ENCODE peak calls at places on chromosomes 3 and 15, in six cellular contexts. One of them, this sample, is unnamed.

GRCh38 chr3:59717679-59718205 is 667.9 kb upstream of the CFAP20DC start:
- DNase-seq in CD4-positive, CD25-positive, alpha-beta regulatory T cell: no peak
- DNase-seq in Peyer's patch: no peak
- DNase-seq in colonic mucosa: no peak
- DNase-seq in fibroblast of lung: no peak
- DNase-seq in cardiac muscle cell: no peak
- DNase-seq in this sample: no peak

GRCh38 chr3:119831022-119831421 is 49.1 kb downstream of the NR1I2 start:
- DNase-seq in CD4-positive, CD25-positive, alpha-beta regulatory T cell: peak; percentile 12
- DNase-seq in Peyer's patch: no peak
- DNase-seq in colonic mucosa: no peak
- DNase-seq in fibroblast of lung: no peak
- DNase-seq in cardiac muscle cell: no peak
- DNase-seq in this sample: no peak

GRCh38 chr3:38636464-38636863 is 13.0 kb downstream of the SCN5A start:
- DNase-seq in CD4-positive, CD25-positive, alpha-beta regulatory T cell: no peak
- DNase-seq in Peyer's patch: no peak
- DNase-seq in colonic mucosa: no peak
- DNase-seq in fibroblast of lung: no peak
- DNase-seq in cardiac muscle cell: no peak
- DNase-seq in this sample: no peak

GRCh38 chr3:59185586-59186381 is 136.0 kb upstream of the CFAP20DC start:
- DNase-seq in CD4-positive, CD25-positive, alpha-beta regulatory T cell: no peak
- DNase-seq in Peyer's patch: no peak
- DNase-seq in colonic mucosa: no peak
- DNase-seq in fibroblast of lung: peak; percentile 59
- DNase-seq in cardiac muscle cell: peak; percentile 49
- DNase-seq in this sample: no peak

GRCh38 chr3:127387119-127387518 is 99.3 kb upstream of the PRR20G start:
- DNase-seq in CD4-positive, CD25-positive, alpha-beta regulatory T cell: no peak
- DNase-seq in Peyer's patch: no peak
- DNase-seq in colonic mucosa: no peak
- DNase-seq in fibroblast of lung: no peak
- DNase-seq in cardiac muscle cell: no peak
- DNase-seq in this sample: no peak

GRCh38 chr3:117998071-117998470 is 1036.6 kb downstream of the IGSF11 start:
- DNase-seq in CD4-positive, CD25-positive, alpha-beta regulatory T cell: no peak
- DNase-seq in Peyer's patch: no peak
- DNase-seq in colonic mucosa: no peak
- DNase-seq in fibroblast of lung: peak; percentile 53
- DNase-seq in cardiac muscle cell: no peak
- DNase-seq in this sample: no peak

GRCh38 chr15:92069308-92070244 is 216.1 kb downstream of the SLCO3A1 start:
- DNase-seq in CD4-positive, CD25-positive, alpha-beta regulatory T cell: no peak
- DNase-seq in Peyer's patch: no peak
- DNase-seq in colonic mucosa: peak; percentile 64
- DNase-seq in fibroblast of lung: peak; percentile 87
- DNase-seq in cardiac muscle cell: no peak
- DNase-seq in this sample: no peak

GRCh38 chr3:90055721-90056120 is 948.3 kb downstream of the EPHA3 start:
- DNase-seq in CD4-positive, CD25-positive, alpha-beta regulatory T cell: no peak
- DNase-seq in Peyer's patch: no peak
- DNase-seq in colonic mucosa: no peak
- DNase-seq in fibroblast of lung: peak; percentile 11
- DNase-seq in cardiac muscle cell: no peak
- DNase-seq in this sample: no peak

GRCh38 chr3:55183259-55183658 is 255.4 kb upstream of the LRTM1 start:
- DNase-seq in CD4-positive, CD25-positive, alpha-beta regulatory T cell: no peak
- DNase-seq in Peyer's patch: no peak
- DNase-seq in colonic mucosa: no peak
- DNase-seq in fibroblast of lung: no peak
- DNase-seq in cardiac muscle cell: no peak
- DNase-seq in this sample: no peak

GRCh38 chr3:126433496-126434263 is 39.0 kb downstream of the CFAP100 start:
- DNase-seq in CD4-positive, CD25-positive, alpha-beta regulatory T cell: no peak
- DNase-seq in Peyer's patch: no peak
- DNase-seq in colonic mucosa: no peak
- DNase-seq in fibroblast of lung: no peak
- DNase-seq in cardiac muscle cell: no peak
- DNase-seq in this sample: no peak

GRCh38 chr3:147881933-147882332 is 472.8 kb downstream of the ZIC1 start:
- DNase-seq in CD4-positive, CD25-positive, alpha-beta regulatory T cell: no peak
- DNase-seq in Peyer's patch: no peak
- DNase-seq in colonic mucosa: no peak
- DNase-seq in fibroblast of lung: peak; percentile 7
- DNase-seq in cardiac muscle cell: no peak
- DNase-seq in this sample: no peak

GRCh38 chr3:11288786-11289637 is 16.8 kb downstream of the ATG7 start:
- DNase-seq in CD4-positive, CD25-positive, alpha-beta regulatory T cell: no peak
- DNase-seq in Peyer's patch: no peak
- DNase-seq in colonic mucosa: no peak
- DNase-seq in fibroblast of lung: peak; percentile 95
- DNase-seq in cardiac muscle cell: no peak
- DNase-seq in this sample: no peak

GRCh38 chr3:158443632-158444031 is 127.4 kb upstream of the MLF1 start:
- DNase-seq in CD4-positive, CD25-positive, alpha-beta regulatory T cell: peak; percentile 37
- DNase-seq in Peyer's patch: no peak
- DNase-seq in colonic mucosa: no peak
- DNase-seq in fibroblast of lung: no peak
- DNase-seq in cardiac muscle cell: no peak
- DNase-seq in this sample: no peak

GRCh38 chr15:69031013-69032001 is 16.8 kb downstream of the NOX5 start:
- DNase-seq in CD4-positive, CD25-positive, alpha-beta regulatory T cell: peak; percentile 48
- DNase-seq in Peyer's patch: no peak
- DNase-seq in colonic mucosa: peak; percentile 45
- DNase-seq in fibroblast of lung: peak; percentile 52
- DNase-seq in cardiac muscle cell: peak; percentile 75
- DNase-seq in this sample: peak; percentile 55

GRCh38 chr3:196639517-196640500 is at the start of gene NRROS:
- DNase-seq in CD4-positive, CD25-positive, alpha-beta regulatory T cell: peak; percentile 88
- DNase-seq in Peyer's patch: peak; percentile 86
- DNase-seq in colonic mucosa: peak; percentile 66
- DNase-seq in fibroblast of lung: peak; percentile 51
- DNase-seq in cardiac muscle cell: peak; percentile 65
- DNase-seq in this sample: no peak

GRCh38 chr3:115814778-115815380 is 191.6 kb downstream of the GAP43 start:
- DNase-seq in CD4-positive, CD25-positive, alpha-beta regulatory T cell: peak; percentile 53
- DNase-seq in Peyer's patch: peak; percentile 56
- DNase-seq in colonic mucosa: peak; percentile 74
- DNase-seq in fibroblast of lung: peak; percentile 61
- DNase-seq in cardiac muscle cell: peak; percentile 78
- DNase-seq in this sample: peak; percentile 71

GRCh38 chr15:44298878-44299277 is 10.4 kb downstream of the GOLM2 start:
- DNase-seq in CD4-positive, CD25-positive, alpha-beta regulatory T cell: no peak
- DNase-seq in Peyer's patch: no peak
- DNase-seq in colonic mucosa: no peak
- DNase-seq in fibroblast of lung: no peak
- DNase-seq in cardiac muscle cell: no peak
- DNase-seq in this sample: no peak

GRCh38 chr3:71083726-71084131 is 499.8 kb downstream of the FOXP1 start:
- DNase-seq in CD4-positive, CD25-positive, alpha-beta regulatory T cell: no peak
- DNase-seq in Peyer's patch: no peak
- DNase-seq in colonic mucosa: no peak
- DNase-seq in fibroblast of lung: no peak
- DNase-seq in cardiac muscle cell: no peak
- DNase-seq in this sample: no peak

GRCh38 chr15:62208367-62208766 is 43.3 kb upstream of the C2CD4B start:
- DNase-seq in CD4-positive, CD25-positive, alpha-beta regulatory T cell: no peak
- DNase-seq in Peyer's patch: no peak
- DNase-seq in colonic mucosa: no peak
- DNase-seq in fibroblast of lung: no peak
- DNase-seq in cardiac muscle cell: no peak
- DNase-seq in this sample: no peak

GRCh38 chr3:150747909-150748568 is 14.9 kb downstream of the SIAH2 start:
- DNase-seq in CD4-positive, CD25-positive, alpha-beta regulatory T cell: no peak
- DNase-seq in Peyer's patch: no peak
- DNase-seq in colonic mucosa: no peak
- DNase-seq in fibroblast of lung: no peak
- DNase-seq in cardiac muscle cell: no peak
- DNase-seq in this sample: no peak

GRCh38 chr15:30962659-30963058 is 28.8 kb downstream of the MTMR10 start:
- DNase-seq in CD4-positive, CD25-positive, alpha-beta regulatory T cell: peak; percentile 29
- DNase-seq in Peyer's patch: no peak
- DNase-seq in colonic mucosa: no peak
- DNase-seq in fibroblast of lung: no peak
- DNase-seq in cardiac muscle cell: no peak
- DNase-seq in this sample: no peak

GRCh38 chr3:25863011-25863415 is 73.1 kb downstream of the OXSM start:
- DNase-seq in CD4-positive, CD25-positive, alpha-beta regulatory T cell: no peak
- DNase-seq in Peyer's patch: no peak
- DNase-seq in colonic mucosa: no peak
- DNase-seq in fibroblast of lung: no peak
- DNase-seq in cardiac muscle cell: no peak
- DNase-seq in this sample: no peak

GRCh38 chr3:90091557-90091956 is 984.1 kb downstream of the EPHA3 start:
- DNase-seq in CD4-positive, CD25-positive, alpha-beta regulatory T cell: no peak
- DNase-seq in Peyer's patch: no peak
- DNase-seq in colonic mucosa: peak; percentile 19
- DNase-seq in fibroblast of lung: peak; percentile 35
- DNase-seq in cardiac muscle cell: peak; percentile 74
- DNase-seq in this sample: peak; percentile 18

GRCh38 chr15:41650806-41651205 is 9.4 kb upstream of the MGA start:
- DNase-seq in CD4-positive, CD25-positive, alpha-beta regulatory T cell: no peak
- DNase-seq in Peyer's patch: no peak
- DNase-seq in colonic mucosa: no peak
- DNase-seq in fibroblast of lung: no peak
- DNase-seq in cardiac muscle cell: no peak
- DNase-seq in this sample: no peak
- H3K4me1 ChIP-seq in CD4-positive, CD25-positive, alpha-beta regulatory T cell: no peaks in the 10 kb centered on the region
- H3K4me1 ChIP-seq in Peyer's patch: no peaks in the 10 kb centered on the region
- H3K4me1 ChIP-seq in colonic mucosa: no peaks in the 10 kb centered on the region
- H3K4me1 ChIP-seq in fibroblast of lung: no peaks in the 10 kb centered on the region
- H3K4me1 ChIP-seq in cardiac muscle cell: no peaks in the 10 kb centered on the region
- H3K4me1 ChIP-seq in this sample: no peaks in the 10 kb centered on the region

GRCh38 chr3:49869525-49870126 is at the start of gene CAMKV:
- DNase-seq in CD4-positive, CD25-positive, alpha-beta regulatory T cell: peak; percentile 35
- DNase-seq in Peyer's patch: no peak
- DNase-seq in colonic mucosa: no peak
- DNase-seq in fibroblast of lung: no peak
- DNase-seq in cardiac muscle cell: peak; percentile 44
- DNase-seq in this sample: no peak

GRCh38 chr3:49872801-49873281 is 3.1 kb upstream of the CAMKV start:
- DNase-seq in CD4-positive, CD25-positive, alpha-beta regulatory T cell: no peak
- DNase-seq in Peyer's patch: no peak
- DNase-seq in colonic mucosa: no peak
- DNase-seq in fibroblast of lung: no peak
- DNase-seq in cardiac muscle cell: no peak
- DNase-seq in this sample: no peak

GRCh38 chr3:49876567-49876966 is 6.9 kb upstream of the CAMKV start:
- DNase-seq in CD4-positive, CD25-positive, alpha-beta regulatory T cell: no peak
- DNase-seq in Peyer's patch: no peak
- DNase-seq in colonic mucosa: no peak
- DNase-seq in fibroblast of lung: no peak
- DNase-seq in cardiac muscle cell: no peak
- DNase-seq in this sample: no peak

GRCh38 chr3:49871536-49872157 is 1.9 kb upstream of the CAMKV start:
- DNase-seq in CD4-positive, CD25-positive, alpha-beta regulatory T cell: no peak
- DNase-seq in Peyer's patch: no peak
- DNase-seq in colonic mucosa: no peak
- DNase-seq in fibroblast of lung: no peak
- DNase-seq in cardiac muscle cell: no peak
- DNase-seq in this sample: no peak

DNA sequence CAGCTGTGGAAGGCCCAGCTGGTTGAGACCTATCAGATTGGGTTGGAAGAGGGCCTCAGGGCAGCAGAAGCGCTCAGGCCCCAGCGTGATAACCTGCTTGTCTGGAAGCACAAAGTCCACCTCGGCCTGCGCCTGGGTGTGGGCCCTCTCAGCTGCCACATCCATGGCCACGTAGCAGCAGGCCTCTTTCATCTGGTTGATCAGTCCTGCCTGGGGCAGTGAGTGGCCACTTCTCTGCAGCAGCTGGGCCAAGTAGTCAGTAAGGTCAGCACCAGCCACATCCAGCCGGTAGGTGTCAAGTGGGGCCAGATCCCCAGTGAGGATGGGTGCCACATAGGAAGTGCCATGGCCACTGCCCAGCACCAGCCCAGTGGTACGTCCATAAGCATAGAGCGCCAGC is 3.9 kb upstream of the CAMKV start:
- DNase-seq in CD4-positive, CD25-positive, alpha-beta regulatory T cell: no peak
- DNase-seq in Peyer's patch: no peak
- DNase-seq in colonic mucosa: peak; percentile 80
- DNase-seq in fibroblast of lung: no peak
- DNase-seq in cardiac muscle cell: no peak
- DNase-seq in this sample: no peak
- H3K27me3 ChIP-seq in CD4-positive, CD25-positive, alpha-beta regulatory T cell: no peaks in the 10 kb centered on the region
- H3K27me3 ChIP-seq in Peyer's patch: peaks cover 14% of the 10 kb centered on the region
- H3K27me3 ChIP-seq in colonic mucosa: peaks cover 23% of the 10 kb centered on the region
- H3K27me3 ChIP-seq in fibroblast of lung: peaks cover 27% of the 10 kb centered on the region
- H3K27me3 ChIP-seq in cardiac muscle cell: peaks cover 28% of the 10 kb centered on the region
- H3K27me3 ChIP-seq in this sample: no peaks in the 10 kb centered on the region

DNA sequence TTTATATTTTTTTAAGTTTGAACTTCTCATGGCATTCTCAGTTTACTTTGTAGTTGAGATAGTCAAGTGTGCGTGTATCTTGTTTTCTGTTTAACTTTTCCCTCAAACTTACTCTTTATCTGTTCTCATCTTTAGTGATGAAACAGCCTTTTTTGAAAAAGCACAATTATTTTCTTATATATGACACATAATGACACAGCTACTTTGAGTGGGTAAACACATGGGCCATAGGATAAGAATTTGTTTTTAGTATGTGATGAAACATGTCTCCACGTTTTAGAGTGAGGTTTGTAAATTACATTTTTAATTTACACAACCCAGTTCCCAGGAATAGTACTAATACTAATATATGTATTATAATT is 3.2 kb downstream of the DIPK2A start:
- DNase-seq in CD4-positive, CD25-positive, alpha-beta regulatory T cell: no peak
- DNase-seq in Peyer's patch: no peak
- DNase-seq in colonic mucosa: no peak
- DNase-seq in fibroblast of lung: no peak
- DNase-seq in cardiac muscle cell: no peak
- DNase-seq in this sample: no peak
- H3K4me1 ChIP-seq in CD4-positive, CD25-positive, alpha-beta regulatory T cell: peaks cover 46% of the 10 kb centered on the region
- H3K4me1 ChIP-seq in Peyer's patch: no peaks in the 10 kb centered on the region
- H3K4me1 ChIP-seq in colonic mucosa: no peaks in the 10 kb centered on the region
- H3K4me1 ChIP-seq in fibroblast of lung: peaks cover 3% of the 10 kb centered on the region
- H3K4me1 ChIP-seq in cardiac muscle cell: peaks cover 32% of the 10 kb centered on the region
- H3K4me1 ChIP-seq in this sample: no peaks in the 10 kb centered on the region

GRCh38 chr3:169149349-169149890 is 514.1 kb downstream of the MECOM start:
- DNase-seq in CD4-positive, CD25-positive, alpha-beta regulatory T cell: peak; percentile 80
- DNase-seq in Peyer's patch: peak; percentile 35
- DNase-seq in colonic mucosa: peak; percentile 88
- DNase-seq in fibroblast of lung: peak; percentile 80
- DNase-seq in cardiac muscle cell: peak; percentile 94
- DNase-seq in this sample: peak; percentile 66

GRCh38 chr3:169147246-169148008 is 516.1 kb downstream of the MECOM start:
- DNase-seq in CD4-positive, CD25-positive, alpha-beta regulatory T cell: peak; percentile 2
- DNase-seq in Peyer's patch: no peak
- DNase-seq in colonic mucosa: peak; percentile 68
- DNase-seq in fibroblast of lung: peak; percentile 78
- DNase-seq in cardiac muscle cell: peak; percentile 72
- DNase-seq in this sample: peak; percentile 41

GRCh38 chr3:169150343-169150742 is 513.2 kb downstream of the MECOM start:
- DNase-seq in CD4-positive, CD25-positive, alpha-beta regulatory T cell: no peak
- DNase-seq in Peyer's patch: no peak
- DNase-seq in colonic mucosa: no peak
- DNase-seq in fibroblast of lung: no peak
- DNase-seq in cardiac muscle cell: no peak
- DNase-seq in this sample: no peak

GRCh38 chr3:169146866-169147245 is 516.7 kb downstream of the MECOM start:
- DNase-seq in CD4-positive, CD25-positive, alpha-beta regulatory T cell: no peak
- DNase-seq in Peyer's patch: no peak
- DNase-seq in colonic mucosa: peak; percentile 31
- DNase-seq in fibroblast of lung: no peak
- DNase-seq in cardiac muscle cell: no peak
- DNase-seq in this sample: no peak

GRCh38 chr3:169148448-169149348 is 514.8 kb downstream of the MECOM start:
- DNase-seq in CD4-positive, CD25-positive, alpha-beta regulatory T cell: no peak
- DNase-seq in Peyer's patch: no peak
- DNase-seq in colonic mucosa: no peak
- DNase-seq in fibroblast of lung: no peak
- DNase-seq in cardiac muscle cell: no peak
- DNase-seq in this sample: no peak
- H3K27me3 ChIP-seq in CD4-positive, CD25-positive, alpha-beta regulatory T cell: peaks cover 37% of the 10 kb centered on the region
- H3K27me3 ChIP-seq in Peyer's patch: peaks cover 9% of the 10 kb centered on the region
- H3K27me3 ChIP-seq in colonic mucosa: peaks cover under 1% of the 10 kb centered on the region
- H3K27me3 ChIP-seq in fibroblast of lung: no peaks in the 10 kb centered on the region
- H3K27me3 ChIP-seq in cardiac muscle cell: peaks cover 29% of the 10 kb centered on the region
- H3K27me3 ChIP-seq in this sample: peaks cover 12% of the 10 kb centered on the region

This sample was measured in iPS DF 6.9.